ENCODE peak calls at places on chromosomes 7 and 10, in eight cellular contexts. One of them, this sample, is unnamed.

GRCh38 chr10:124545756-124546369 is 84.2 kb downstream of the LHPP start:
- DNase-seq in stimulated activated CD4-positive, alpha-beta T cell treated with anti-CD3 and anti-CD28 coated beads, Interleukin-4, amount 100 ng/mL, for 4 hours: no peak
- DNase-seq in T-helper 9 cell: no peak
- DNase-seq in GM23248: no peak
- DNase-seq in HEK293T: no peak
- DNase-seq in NCI-H1694: no peak
- DNase-seq in activated naive CD4-positive, alpha-beta T cell: no peak
- DNase-seq in CMK: no peak
- DNase-seq in this sample: no peak

GRCh38 chr7:116544488-116544887 is 19.7 kb downstream of the CAV1 start:
- DNase-seq in activated naive CD4-positive, alpha-beta T cell: no peak
- DNase-seq in HEK293T: no peak
- DNase-seq in stimulated activated CD4-positive, alpha-beta T cell treated with anti-CD3 and anti-CD28 coated beads, Interleukin-4, amount 100 ng/mL, for 4 hours: no peak
- DNase-seq in NCI-H1694: no peak
- DNase-seq in GM23248: no peak
- DNase-seq in T-helper 9 cell: no peak
- DNase-seq in CMK: no peak
- DNase-seq in this sample: no peak

GRCh38 chr10:5584895-5585516 is 60.2 kb downstream of the CALML3 start:
- DNase-seq in GM23248: peak
- DNase-seq in NCI-H1694: no peak
- DNase-seq in CMK: no peak
- DNase-seq in T-helper 9 cell: no peak
- DNase-seq in HEK293T: no peak
- DNase-seq in activated naive CD4-positive, alpha-beta T cell: no peak
- DNase-seq in stimulated activated CD4-positive, alpha-beta T cell treated with anti-CD3 and anti-CD28 coated beads, Interleukin-4, amount 100 ng/mL, for 4 hours: no peak
- DNase-seq in this sample: peak

GRCh38 chr7:24316340-24316739 is 32.4 kb downstream of the NPY start:
- DNase-seq in stimulated activated CD4-positive, alpha-beta T cell treated with anti-CD3 and anti-CD28 coated beads, Interleukin-4, amount 100 ng/mL, for 4 hours: no peak
- DNase-seq in GM23248: no peak
- DNase-seq in HEK293T: no peak
- DNase-seq in CMK: no peak
- DNase-seq in NCI-H1694: no peak
- DNase-seq in T-helper 9 cell: no peak
- DNase-seq in activated naive CD4-positive, alpha-beta T cell: no peak
- DNase-seq in this sample: no peak

GRCh38 chr7:77258014-77258413 is 58.4 kb upstream of the FGL2 start:
- DNase-seq in T-helper 9 cell: no peak
- DNase-seq in stimulated activated CD4-positive, alpha-beta T cell treated with anti-CD3 and anti-CD28 coated beads, Interleukin-4, amount 100 ng/mL, for 4 hours: no peak
- DNase-seq in NCI-H1694: no peak
- DNase-seq in activated naive CD4-positive, alpha-beta T cell: no peak
- DNase-seq in HEK293T: no peak
- DNase-seq in CMK: no peak
- DNase-seq in GM23248: peak
- DNase-seq in this sample: peak

GRCh38 chr10:119688033-119688508 is 36.9 kb downstream of the BAG3 start:
- DNase-seq in CMK: no peak
- DNase-seq in NCI-H1694: no peak
- DNase-seq in stimulated activated CD4-positive, alpha-beta T cell treated with anti-CD3 and anti-CD28 coated beads, Interleukin-4, amount 100 ng/mL, for 4 hours: no peak
- DNase-seq in HEK293T: no peak
- DNase-seq in GM23248: no peak
- DNase-seq in T-helper 9 cell: no peak
- DNase-seq in activated naive CD4-positive, alpha-beta T cell: no peak
- DNase-seq in this sample: no peak

GRCh38 chr7:120920588-120920987 is 30.0 kb upstream of the ING3 start:
- DNase-seq in CMK: no peak
- DNase-seq in HEK293T: no peak
- DNase-seq in activated naive CD4-positive, alpha-beta T cell: no peak
- DNase-seq in NCI-H1694: peak
- DNase-seq in stimulated activated CD4-positive, alpha-beta T cell treated with anti-CD3 and anti-CD28 coated beads, Interleukin-4, amount 100 ng/mL, for 4 hours: no peak
- DNase-seq in T-helper 9 cell: no peak
- DNase-seq in GM23248: no peak
- DNase-seq in this sample: no peak

GRCh38 chr7:47517821-47518480 is 64.0 kb downstream of the TNS3 start:
- DNase-seq in T-helper 9 cell: no peak
- DNase-seq in GM23248: no peak
- DNase-seq in stimulated activated CD4-positive, alpha-beta T cell treated with anti-CD3 and anti-CD28 coated beads, Interleukin-4, amount 100 ng/mL, for 4 hours: no peak
- DNase-seq in CMK: no peak
- DNase-seq in activated naive CD4-positive, alpha-beta T cell: no peak
- DNase-seq in NCI-H1694: no peak
- DNase-seq in HEK293T: no peak
- DNase-seq in this sample: no peak

GRCh38 chr10:30988831-30989458 is 42.7 kb downstream of the ZNF438 start:
- DNase-seq in CMK: no peak
- DNase-seq in HEK293T: no peak
- DNase-seq in T-helper 9 cell: no peak
- DNase-seq in GM23248: no peak
- DNase-seq in activated naive CD4-positive, alpha-beta T cell: no peak
- DNase-seq in stimulated activated CD4-positive, alpha-beta T cell treated with anti-CD3 and anti-CD28 coated beads, Interleukin-4, amount 100 ng/mL, for 4 hours: no peak
- DNase-seq in NCI-H1694: no peak
- DNase-seq in this sample: no peak

GRCh38 chr10:124354411-124355382 is 64.0 kb downstream of the OAT start:
- DNase-seq in NCI-H1694: no peak
- DNase-seq in GM23248: peak
- DNase-seq in stimulated activated CD4-positive, alpha-beta T cell treated with anti-CD3 and anti-CD28 coated beads, Interleukin-4, amount 100 ng/mL, for 4 hours: peak
- DNase-seq in T-helper 9 cell: no peak
- DNase-seq in CMK: peak
- DNase-seq in HEK293T: peak
- DNase-seq in activated naive CD4-positive, alpha-beta T cell: peak
- DNase-seq in this sample: peak

GRCh38 chr10:11098628-11099027 is 81.0 kb downstream of the CELF2 start:
- DNase-seq in activated naive CD4-positive, alpha-beta T cell: no peak
- DNase-seq in GM23248: no peak
- DNase-seq in CMK: no peak
- DNase-seq in stimulated activated CD4-positive, alpha-beta T cell treated with anti-CD3 and anti-CD28 coated beads, Interleukin-4, amount 100 ng/mL, for 4 hours: no peak
- DNase-seq in HEK293T: no peak
- DNase-seq in T-helper 9 cell: no peak
- DNase-seq in NCI-H1694: no peak
- DNase-seq in this sample: no peak

GRCh38 chr7:5477723-5478531 is 54.3 kb upstream of the TNRC18 start:
- DNase-seq in HEK293T: no peak
- DNase-seq in NCI-H1694: peak
- DNase-seq in stimulated activated CD4-positive, alpha-beta T cell treated with anti-CD3 and anti-CD28 coated beads, Interleukin-4, amount 100 ng/mL, for 4 hours: no peak
- DNase-seq in activated naive CD4-positive, alpha-beta T cell: no peak
- DNase-seq in T-helper 9 cell: no peak
- DNase-seq in CMK: no peak
- DNase-seq in GM23248: peak
- DNase-seq in this sample: peak

GRCh38 chr7:34842782-34843181 is 184.8 kb downstream of the NPSR1 start:
- DNase-seq in CMK: no peak
- DNase-seq in T-helper 9 cell: no peak
- DNase-seq in stimulated activated CD4-positive, alpha-beta T cell treated with anti-CD3 and anti-CD28 coated beads, Interleukin-4, amount 100 ng/mL, for 4 hours: no peak
- DNase-seq in HEK293T: no peak
- DNase-seq in NCI-H1694: no peak
- DNase-seq in GM23248: peak
- DNase-seq in activated naive CD4-positive, alpha-beta T cell: no peak
- DNase-seq in this sample: no peak

GRCh38 chr7:158976468-158976848 is 120.1 kb downstream of the DYNC2I1 start:
- DNase-seq in CMK: peak
- DNase-seq in GM23248: peak
- DNase-seq in stimulated activated CD4-positive, alpha-beta T cell treated with anti-CD3 and anti-CD28 coated beads, Interleukin-4, amount 100 ng/mL, for 4 hours: no peak
- DNase-seq in HEK293T: no peak
- DNase-seq in T-helper 9 cell: no peak
- DNase-seq in activated naive CD4-positive, alpha-beta T cell: no peak
- DNase-seq in NCI-H1694: no peak
- DNase-seq in this sample: no peak

This sample was measured in AG08395.